ENCODE peak calls at places on chromosomes 7 and 10, in six cellular contexts. B is Peyer's patch, W is body of pancreas, Q is HepG2, H is uterus, Y is mesenchymal stem cell. N is an unnamed sample. For H3K4me1, the result is how much of the 10 kb centered on the place peaks cover.

GRCh38 chr7:80858141-80858903 is 60.5 kb downstream of the SEMA3C start:
- DNase-seq in B (no peak), W (no peak), Q (peak), H (no peak), Y (peak), N (peak)

GRCh38 chr10:75408512-75408881 is 6.9 kb upstream of the ZNF503 start:
- DNase-seq in B (no peak), W (peak), Q (no peak), H (peak), Y (no peak), N (peak)

GRCh38 chr10:5959116-5959515 is 18.2 kb downstream of the IL15RA start:
- DNase-seq in B (no peak), W (peak), Q (no peak), H (peak), Y (no peak), N (no peak)

GRCh38 chr10:9814285-9814866 is 1203.3 kb upstream of the CELF2 start:
- DNase-seq in B (no peak), W (no peak), Q (no peak), H (no peak), Y (peak), N (peak)

GRCh38 chr10:127989481-127989964 is 82.6 kb downstream of the PTPRE start:
- DNase-seq in B (no peak), W (no peak), Q (no peak), H (no peak), Y (peak), N (no peak)

GRCh38 chr7:102286237-102287081 is at the start of gene SH2B2:
- DNase-seq in B (peak), W (peak), Q (peak), H (peak), Y (peak), N (peak)

GRCh38 chr7:42617071-42617705 is 294.7 kb downstream of the C7orf25 start:
- DNase-seq in B (no peak), W (no peak), Q (no peak), H (no peak), Y (no peak), N (no peak)

GRCh38 chr10:2230478-2230877 is 493.2 kb upstream of the ADARB2 start:
- DNase-seq in B (no peak), W (no peak), Q (no peak), H (no peak), Y (no peak), N (no peak)

GRCh38 chr10:112122827-112123226 is 60.7 kb downstream of the GPAM start:
- DNase-seq in B (no peak), W (no peak), Q (no peak), H (no peak), Y (no peak), N (peak)

GRCh38 chr10:92438220-92438619 is 135.7 kb downstream of the IDE start:
- DNase-seq in B (no peak), W (no peak), Q (no peak), H (no peak), Y (no peak), N (no peak)

GRCh38 chr10:68156373-68157185 is 47.3 kb downstream of the MYPN start:
- DNase-seq in B (no peak), W (peak), Q (peak), H (peak), Y (peak), N (peak)

GRCh38 chr10:593901-594457 is 95.5 kb downstream of the DIP2C start:
- DNase-seq in B (no peak), W (peak), Q (no peak), H (peak), Y (no peak), N (no peak)

GRCh38 chr7:150965273-150965830 is 12.8 kb downstream of the KCNH2 start:
- DNase-seq in B (no peak), W (no peak), Q (no peak), H (no peak), Y (no peak), N (no peak)

GRCh38 chr10:78365711-78366110 is 332.0 kb downstream of the RPS24 start:
- DNase-seq in B (no peak), W (no peak), Q (no peak), H (no peak), Y (peak), N (peak)

GRCh38 chr10:78028438-78029293 is 649 bp downstream of the POLR3A start:
- DNase-seq in B (peak), W (peak), Q (peak), H (no peak), Y (peak), N (peak)

GRCh38 chr7:19051767-19052375 is 65.6 kb downstream of the TWIST1 start:
- DNase-seq in B (no peak), W (peak), Q (peak), H (no peak), Y (peak), N (peak)

GRCh38 chr10:3094565-3095168 is 27.3 kb downstream of the PFKP start:
- DNase-seq in B (no peak), W (no peak), Q (peak), H (no peak), Y (peak), N (no peak)

GRCh38 chr10:124688889-124689670 is 55.1 kb downstream of the FAM53B start:
- DNase-seq in B (no peak), W (no peak), Q (no peak), H (no peak), Y (no peak), N (no peak)

GRCh38 chr7:46478046-46478445 is 557.0 kb upstream of the IGFBP3 start:
- DNase-seq in B (no peak), W (no peak), Q (no peak), H (no peak), Y (peak), N (peak)

GRCh38 chr7:65910237-65910636 is 37.4 kb downstream of the VKORC1L1 start:
- DNase-seq in B (no peak), W (no peak), Q (no peak), H (no peak), Y (no peak), N (no peak)

GRCh38 chr7:37942934-37943610 is 22.6 kb downstream of the EPDR1 start:
- DNase-seq in B (peak), W (peak), Q (peak), H (peak), Y (peak), N (no peak)

GRCh38 chr10:71713135-71714040 is 6.2 kb downstream of the C10orf105 start:
- DNase-seq in B (no peak), W (peak), Q (no peak), H (peak), Y (peak), N (peak)

GRCh38 chr10:677750-678661 is 11.5 kb downstream of the DIP2C start:
- DNase-seq in B (no peak), W (no peak), Q (no peak), H (no peak), Y (no peak), N (no peak)

GRCh38 chr10:124542336-124542735 is 80.7 kb downstream of the LHPP start:
- DNase-seq in B (no peak), W (no peak), Q (no peak), H (no peak), Y (no peak), N (no peak)

GRCh38 chr10:32271617-32272016 is 75.3 kb downstream of the EPC1 start:
- DNase-seq in B (no peak), W (peak), Q (no peak), H (no peak), Y (no peak), N (peak)

GRCh38 chr7:150368884-150369739 is 490 bp downstream of the REPIN1 start:
- DNase-seq in B (peak), W (peak), Q (peak), H (peak), Y (peak), N (peak)

GRCh38 chr7:77991656-77992055 is 193.1 kb downstream of the PHTF2 start:
- DNase-seq in B (no peak), W (no peak), Q (no peak), H (no peak), Y (no peak), N (no peak)

GRCh38 chr10:118045842-118046490 is 775 bp downstream of the RAB11FIP2 start:
- DNase-seq in B (no peak), W (peak), Q (peak), H (peak), Y (peak), N (peak)

GRCh38 chr7:32765185-32765584 is 126.4 kb downstream of the KBTBD2 start:
- DNase-seq in B (no peak), W (no peak), Q (no peak), H (no peak), Y (no peak), N (no peak)

GRCh38 chr7:141648276-141649114 is 53.5 kb downstream of the DENND11 start:
- DNase-seq in B (no peak), W (no peak), Q (no peak), H (no peak), Y (no peak), N (no peak)

GRCh38 chr10:123606955-123607354 is 59.2 kb upstream of the GPR26 start:
- DNase-seq in B (no peak), W (no peak), Q (no peak), H (no peak), Y (no peak), N (no peak)

GRCh38 chr7:27104244-27105149 is 2.0 kb upstream of the HOXA2 start:
- DNase-seq in B (peak), W (no peak), Q (no peak), H (no peak), Y (peak), N (no peak)

GRCh38 chr10:121002586-121003205 is 151.5 kb downstream of the WDR11 start:
- DNase-seq in B (no peak), W (no peak), Q (no peak), H (no peak), Y (no peak), N (no peak)

GRCh38 chr7:50352282-50352681 is 47.8 kb downstream of the IKZF1 start:
- DNase-seq in B (no peak), W (no peak), Q (no peak), H (no peak), Y (no peak), N (no peak)

GRCh38 chr10:131982796-131983195 is 1.1 kb upstream of the BNIP3 start:
- DNase-seq in B (no peak), W (no peak), Q (no peak), H (no peak), Y (no peak), N (no peak)

GRCh38 chr7:33677556-33677955 is 227.8 kb upstream of the BMPER start:
- DNase-seq in B (no peak), W (no peak), Q (no peak), H (no peak), Y (no peak), N (peak)

GRCh38 chr10:52312999-52313349 is 1.1 kb upstream of the DKK1 start:
- DNase-seq in B (no peak), W (no peak), Q (no peak), H (no peak), Y (peak), N (peak)

GRCh38 chr7:134212576-134213546 is 85.7 kb downstream of the LRGUK start:
- DNase-seq in B (no peak), W (no peak), Q (no peak), H (no peak), Y (peak), N (peak)

GRCh38 chr10:7788640-7789335 is 811 bp downstream of the ATP5F1C start:
- DNase-seq in B (no peak), W (peak), Q (peak), H (no peak), Y (peak), N (peak)
- H3K4me1 ChIP-seq in B (under half), W (half or more), Q (half or more), H (under half), Y (under half), N (under half)

DNA sequence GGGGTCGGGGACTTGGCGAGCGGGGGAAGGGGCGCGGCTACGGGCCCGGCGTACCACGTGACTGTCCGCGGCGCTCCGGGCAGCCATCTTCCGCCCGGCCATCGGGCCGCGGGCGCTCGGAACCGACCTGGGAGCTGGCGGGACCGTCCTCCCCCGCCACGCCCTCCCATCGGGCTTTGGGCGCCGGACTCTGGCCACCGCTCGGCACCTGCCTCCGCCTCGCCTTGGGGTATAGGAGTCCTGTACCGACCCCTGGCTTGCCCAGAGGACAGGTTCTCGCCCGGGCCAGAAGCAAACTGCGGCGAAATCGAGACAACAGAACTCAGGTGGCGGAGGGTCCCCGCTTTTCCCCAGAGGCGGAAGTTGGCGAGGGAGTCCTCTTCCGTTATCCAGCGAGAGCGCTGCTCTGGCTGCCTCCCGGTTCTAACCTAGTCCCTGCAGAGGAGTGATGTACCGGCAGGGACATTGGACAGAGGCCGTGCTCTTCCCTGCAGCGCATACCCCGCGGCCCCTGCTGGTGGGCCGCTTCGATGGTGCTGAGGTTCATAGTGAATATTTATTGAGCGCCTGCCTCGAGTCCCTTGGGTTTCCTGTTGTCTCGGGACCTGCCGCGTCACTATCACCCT is 1.2 kb upstream of the SGMS1 start:
- DNase-seq in B (peak), W (peak), Q (peak), H (no peak), Y (peak), N (peak)
- H3K4me1 ChIP-seq in B (under half), W (under half), Q (under half), H (under half), Y (under half), N (under half)

GRCh38 chr7:107951172-107951787 is 51.7 kb downstream of the LAMB1 start:
- DNase-seq in B (no peak), W (no peak), Q (no peak), H (no peak), Y (no peak), N (no peak)

GRCh38 chr7:107953924-107954303 is 49.0 kb downstream of the LAMB1 start:
- DNase-seq in B (no peak), W (no peak), Q (peak), H (no peak), Y (peak), N (no peak)

GRCh38 chr7:107949443-107949935 is 53.5 kb downstream of the LAMB1 start:
- DNase-seq in B (no peak), W (no peak), Q (no peak), H (no peak), Y (no peak), N (no peak)

GRCh38 chr7:107953265-107953923 is 49.6 kb downstream of the LAMB1 start:
- DNase-seq in B (no peak), W (no peak), Q (no peak), H (no peak), Y (no peak), N (no peak)

GRCh38 chr7:107951896-107952295 is 51.1 kb downstream of the LAMB1 start:
- DNase-seq in B (no peak), W (peak), Q (no peak), H (no peak), Y (no peak), N (no peak)
- H3K4me1 ChIP-seq in B (under half), W (half or more), Q (half or more), H (under half), Y (under half), N (under half)

DNA sequence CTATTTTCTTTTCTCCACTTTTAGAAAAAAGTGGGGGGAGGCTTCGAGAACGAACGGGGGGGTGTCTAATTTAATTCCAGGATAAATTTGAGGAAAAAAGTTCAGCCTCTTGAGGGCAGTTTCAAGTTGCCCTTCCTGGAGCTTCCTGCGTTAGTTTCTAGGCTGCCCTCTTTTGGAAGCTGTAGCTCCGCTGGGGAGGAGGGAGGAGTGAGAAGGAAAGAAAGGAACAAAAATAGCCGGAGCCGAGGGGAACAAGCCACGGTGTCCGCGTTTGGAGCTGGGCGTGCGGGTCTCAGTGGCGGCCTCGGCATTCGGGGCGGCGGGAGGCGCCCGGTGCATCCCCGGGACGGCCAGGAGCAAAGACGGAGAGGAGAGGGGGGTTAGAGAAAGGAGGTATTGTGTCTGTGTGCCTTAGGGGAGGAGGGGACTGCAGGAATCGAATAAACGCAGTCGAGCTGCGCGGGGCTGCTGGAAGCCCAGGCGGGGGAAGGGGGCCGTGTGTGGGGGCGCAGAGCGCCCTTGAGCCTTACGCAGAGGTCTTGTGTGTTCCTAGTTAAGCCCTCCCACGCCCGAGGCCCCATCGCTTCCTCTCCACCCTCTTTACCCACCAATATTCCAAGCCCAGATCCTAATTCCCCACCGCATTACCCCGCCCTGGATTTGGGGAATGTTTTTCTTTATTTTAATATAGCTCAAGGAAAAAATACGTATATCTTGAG is 2.0 kb upstream of the TNRC18 start:
- DNase-seq in B (peak), W (peak), Q (peak), H (peak), Y (peak), N (peak)
- H3K4me1 ChIP-seq in B (half or more), W (under half), Q (under half), H (under half), Y (under half), N (under half)

GRCh38 chr7:112830769-112831168 is 40.6 kb upstream of the TMEM168 start:
- DNase-seq in B (no peak), W (no peak), Q (no peak), H (no peak), Y (no peak), N (no peak)
- H3K4me1 ChIP-seq in B (under half), W (under half), Q (under half), H (under half), Y (under half), N (under half)

GRCh38 chr10:102626026-102626686 is 18.1 kb upstream of the TRIM8 start:
- DNase-seq in B (no peak), W (no peak), Q (no peak), H (no peak), Y (no peak), N (no peak)
- H3K4me1 ChIP-seq in B (under half), W (under half), Q (half or more), H (under half), Y (half or more), N (under half)

GRCh38 chr7:92751902-92752901 is 84.2 kb downstream of the CDK6 start:
- DNase-seq in B (no peak), W (no peak), Q (peak), H (no peak), Y (peak), N (peak)
- H3K4me1 ChIP-seq in B (under half), W (under half), Q (half or more), H (under half), Y (under half), N (under half)

DNA sequence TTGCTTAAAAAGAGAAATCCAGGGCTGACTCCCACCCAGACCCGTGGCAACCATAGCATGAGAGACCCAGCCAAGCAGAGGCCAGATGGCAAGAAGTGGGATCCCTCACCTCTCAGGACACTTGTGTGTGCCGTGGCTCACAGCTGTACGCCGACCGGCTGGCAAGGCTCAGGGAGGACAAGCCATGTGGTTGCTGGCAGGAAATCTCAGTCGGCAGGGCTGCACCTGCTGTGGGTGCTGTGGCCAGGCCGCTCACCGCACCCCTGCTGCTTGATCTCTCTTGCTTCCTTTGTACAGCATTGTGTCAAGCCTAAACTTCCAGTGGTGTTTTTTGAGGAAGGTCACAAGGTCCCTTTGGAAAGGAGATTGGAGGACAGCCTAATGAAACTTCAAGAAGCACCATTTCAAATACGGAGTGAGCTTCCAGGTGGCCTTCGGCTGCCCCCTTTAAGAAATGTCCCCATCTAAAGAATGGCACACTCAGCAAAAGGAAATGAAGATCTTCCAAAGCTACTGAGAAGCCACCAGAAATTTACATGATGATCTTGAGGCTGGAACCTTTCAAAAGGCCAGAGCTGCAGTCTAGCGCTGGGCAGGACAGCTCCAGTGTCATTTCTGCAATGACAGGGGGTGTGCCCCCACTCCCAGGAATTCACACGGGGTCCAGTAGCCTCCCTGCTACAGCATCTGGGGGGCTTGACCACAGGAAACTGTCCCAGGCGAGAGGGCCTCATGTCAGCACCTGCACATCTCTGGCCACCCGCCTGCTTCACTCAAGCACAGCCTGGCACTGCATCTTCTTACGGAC is 409.0 kb upstream of the MGMT start:
- DNase-seq in B (no peak), W (no peak), Q (no peak), H (no peak), Y (no peak), N (no peak)
- H3K4me1 ChIP-seq in B (under half), W (under half), Q (under half), H (under half), Y (under half), N (under half)

N was measured in GM23248.